ENCODE peak calls at places on chromosomes 4 and X, in nine cellular contexts. One of them, this sample, is unnamed.

GRCh38 chr4:158005021-158005420 is 167.8 kb downstream of the GASK1B start:
- DNase-seq in stimulated activated CD4-positive, alpha-beta T cell treated with anti-CD3 and anti-CD28 coated beads, Interleukin-1b, Interleukin-23, amount 100 ng/mL, for 4 hours: no peak
- DNase-seq in GM23248: no peak
- DNase-seq in Calu3: no peak
- DNase-seq in T-helper 2 cell: no peak
- DNase-seq in GM13976: no peak
- DNase-seq in RWPE1: no peak
- DNase-seq in WTC11: no peak
- DNase-seq in AG04449: no peak
- DNase-seq in this sample: no peak

GRCh38 chr4:16764622-16765021 is 133.8 kb downstream of the LDB2 start:
- DNase-seq in stimulated activated CD4-positive, alpha-beta T cell treated with anti-CD3 and anti-CD28 coated beads, Interleukin-1b, Interleukin-23, amount 100 ng/mL, for 4 hours: no peak
- DNase-seq in GM23248: peak
- DNase-seq in Calu3: no peak
- DNase-seq in T-helper 2 cell: no peak
- DNase-seq in GM13976: no peak
- DNase-seq in RWPE1: no peak
- DNase-seq in WTC11: peak
- DNase-seq in AG04449: no peak
- DNase-seq in this sample: no peak

GRCh38 chr4:54167508-54167907 is 61.6 kb upstream of the PDGFRA start:
- DNase-seq in stimulated activated CD4-positive, alpha-beta T cell treated with anti-CD3 and anti-CD28 coated beads, Interleukin-1b, Interleukin-23, amount 100 ng/mL, for 4 hours: no peak
- DNase-seq in GM23248: no peak
- DNase-seq in Calu3: no peak
- DNase-seq in T-helper 2 cell: no peak
- DNase-seq in GM13976: no peak
- DNase-seq in RWPE1: no peak
- DNase-seq in WTC11: no peak
- DNase-seq in AG04449: no peak
- DNase-seq in this sample: no peak

GRCh38 chrX:44705817-44706551 is 137.8 kb upstream of the DUSP21 start:
- DNase-seq in stimulated activated CD4-positive, alpha-beta T cell treated with anti-CD3 and anti-CD28 coated beads, Interleukin-1b, Interleukin-23, amount 100 ng/mL, for 4 hours: no peak
- DNase-seq in GM23248: no peak
- DNase-seq in Calu3: peak
- DNase-seq in T-helper 2 cell: no peak
- DNase-seq in GM13976: no peak
- DNase-seq in RWPE1: no peak
- DNase-seq in WTC11: no peak
- DNase-seq in AG04449: no peak
- DNase-seq in this sample: no peak

GRCh38 chr4:183434264-183435045 is 10.0 kb upstream of the CDKN2AIP start:
- DNase-seq in stimulated activated CD4-positive, alpha-beta T cell treated with anti-CD3 and anti-CD28 coated beads, Interleukin-1b, Interleukin-23, amount 100 ng/mL, for 4 hours: no peak
- DNase-seq in GM23248: no peak
- DNase-seq in Calu3: no peak
- DNase-seq in T-helper 2 cell: no peak
- DNase-seq in GM13976: no peak
- DNase-seq in RWPE1: no peak
- DNase-seq in WTC11: no peak
- DNase-seq in AG04449: no peak
- DNase-seq in this sample: no peak

GRCh38 chrX:147174596-147174995 is 360.1 kb upstream of the CXorf51A start:
- DNase-seq in stimulated activated CD4-positive, alpha-beta T cell treated with anti-CD3 and anti-CD28 coated beads, Interleukin-1b, Interleukin-23, amount 100 ng/mL, for 4 hours: no peak
- DNase-seq in GM23248: no peak
- DNase-seq in Calu3: peak
- DNase-seq in T-helper 2 cell: no peak
- DNase-seq in GM13976: no peak
- DNase-seq in RWPE1: no peak
- DNase-seq in WTC11: no peak
- DNase-seq in AG04449: no peak
- DNase-seq in this sample: no peak

GRCh38 chr4:55817691-55818090 is 1.9 kb upstream of the EXOC1L start:
- DNase-seq in stimulated activated CD4-positive, alpha-beta T cell treated with anti-CD3 and anti-CD28 coated beads, Interleukin-1b, Interleukin-23, amount 100 ng/mL, for 4 hours: no peak
- DNase-seq in GM23248: no peak
- DNase-seq in Calu3: no peak
- DNase-seq in T-helper 2 cell: no peak
- DNase-seq in GM13976: no peak
- DNase-seq in RWPE1: no peak
- DNase-seq in WTC11: no peak
- DNase-seq in AG04449: no peak
- DNase-seq in this sample: no peak

GRCh38 chr4:80423553-80424224 is 88.2 kb downstream of the CFAP299 start:
- DNase-seq in stimulated activated CD4-positive, alpha-beta T cell treated with anti-CD3 and anti-CD28 coated beads, Interleukin-1b, Interleukin-23, amount 100 ng/mL, for 4 hours: no peak
- DNase-seq in GM23248: peak
- DNase-seq in Calu3: no peak
- DNase-seq in T-helper 2 cell: no peak
- DNase-seq in GM13976: no peak
- DNase-seq in RWPE1: no peak
- DNase-seq in WTC11: no peak
- DNase-seq in AG04449: no peak
- DNase-seq in this sample: no peak

GRCh38 chr4:94570558-94570957 is 118.8 kb downstream of the PDLIM5 start:
- DNase-seq in stimulated activated CD4-positive, alpha-beta T cell treated with anti-CD3 and anti-CD28 coated beads, Interleukin-1b, Interleukin-23, amount 100 ng/mL, for 4 hours: no peak
- DNase-seq in GM23248: no peak
- DNase-seq in Calu3: no peak
- DNase-seq in T-helper 2 cell: no peak
- DNase-seq in GM13976: no peak
- DNase-seq in RWPE1: no peak
- DNase-seq in WTC11: no peak
- DNase-seq in AG04449: no peak
- DNase-seq in this sample: no peak

GRCh38 chrX:38651625-38652601 is 90.6 kb downstream of the TSPAN7 start:
- DNase-seq in stimulated activated CD4-positive, alpha-beta T cell treated with anti-CD3 and anti-CD28 coated beads, Interleukin-1b, Interleukin-23, amount 100 ng/mL, for 4 hours: no peak
- DNase-seq in GM23248: no peak
- DNase-seq in Calu3: no peak
- DNase-seq in T-helper 2 cell: no peak
- DNase-seq in GM13976: peak
- DNase-seq in RWPE1: no peak
- DNase-seq in WTC11: no peak
- DNase-seq in AG04449: no peak
- DNase-seq in this sample: no peak

GRCh38 chrX:102339312-102340298 is 92.6 kb downstream of the NXF2 start:
- DNase-seq in stimulated activated CD4-positive, alpha-beta T cell treated with anti-CD3 and anti-CD28 coated beads, Interleukin-1b, Interleukin-23, amount 100 ng/mL, for 4 hours: no peak
- DNase-seq in GM23248: peak
- DNase-seq in Calu3: peak
- DNase-seq in T-helper 2 cell: no peak
- DNase-seq in GM13976: no peak
- DNase-seq in RWPE1: no peak
- DNase-seq in WTC11: peak
- DNase-seq in AG04449: no peak
- DNase-seq in this sample: no peak

GRCh38 chr4:183611210-183611830 is 47.7 kb downstream of the RWDD4 start:
- DNase-seq in stimulated activated CD4-positive, alpha-beta T cell treated with anti-CD3 and anti-CD28 coated beads, Interleukin-1b, Interleukin-23, amount 100 ng/mL, for 4 hours: no peak
- DNase-seq in GM23248: no peak
- DNase-seq in Calu3: no peak
- DNase-seq in T-helper 2 cell: no peak
- DNase-seq in GM13976: no peak
- DNase-seq in RWPE1: no peak
- DNase-seq in WTC11: no peak
- DNase-seq in AG04449: no peak
- DNase-seq in this sample: no peak

GRCh38 chrX:141989802-141990201 is 86.1 kb downstream of the MAGEC1 start:
- DNase-seq in stimulated activated CD4-positive, alpha-beta T cell treated with anti-CD3 and anti-CD28 coated beads, Interleukin-1b, Interleukin-23, amount 100 ng/mL, for 4 hours: no peak
- DNase-seq in GM23248: no peak
- DNase-seq in Calu3: no peak
- DNase-seq in T-helper 2 cell: no peak
- DNase-seq in GM13976: no peak
- DNase-seq in RWPE1: no peak
- DNase-seq in WTC11: no peak
- DNase-seq in AG04449: no peak
- DNase-seq in this sample: no peak

GRCh38 chrX:55007633-55008032 is 7.5 kb downstream of the APEX2 start:
- DNase-seq in stimulated activated CD4-positive, alpha-beta T cell treated with anti-CD3 and anti-CD28 coated beads, Interleukin-1b, Interleukin-23, amount 100 ng/mL, for 4 hours: no peak
- DNase-seq in GM23248: peak
- DNase-seq in Calu3: no peak
- DNase-seq in T-helper 2 cell: no peak
- DNase-seq in GM13976: no peak
- DNase-seq in RWPE1: peak
- DNase-seq in WTC11: no peak
- DNase-seq in AG04449: no peak
- DNase-seq in this sample: no peak

GRCh38 chr4:121777625-121778024 is 12.7 kb upstream of the SMIM43 start:
- DNase-seq in stimulated activated CD4-positive, alpha-beta T cell treated with anti-CD3 and anti-CD28 coated beads, Interleukin-1b, Interleukin-23, amount 100 ng/mL, for 4 hours: no peak
- DNase-seq in GM23248: peak
- DNase-seq in Calu3: no peak
- DNase-seq in T-helper 2 cell: no peak
- DNase-seq in GM13976: no peak
- DNase-seq in RWPE1: no peak
- DNase-seq in WTC11: no peak
- DNase-seq in AG04449: no peak
- DNase-seq in this sample: no peak

GRCh38 chr4:124092101-124093057 is 620.2 kb downstream of the ANKRD50 start:
- DNase-seq in stimulated activated CD4-positive, alpha-beta T cell treated with anti-CD3 and anti-CD28 coated beads, Interleukin-1b, Interleukin-23, amount 100 ng/mL, for 4 hours: no peak
- DNase-seq in GM23248: no peak
- DNase-seq in Calu3: no peak
- DNase-seq in T-helper 2 cell: no peak
- DNase-seq in GM13976: no peak
- DNase-seq in RWPE1: no peak
- DNase-seq in WTC11: no peak
- DNase-seq in AG04449: no peak
- DNase-seq in this sample: no peak

This sample was measured in NK-92 treated with Interleukin-12 subunit alpha and Interleukin-12 subunit beta, amount 100 ng/mL, for 24 hours.